ENCODE peak calls at places on chromosome 19, in seven cellular contexts. L, E, S, W, O, A and B are unnamed samples.

GRCh38 chr19:42226886-42227285 is 6.8 kb downstream of the ZNF526 start:
- DNase-seq in L (no peak), E (no peak), S (no peak), W (no peak), O (no peak), A (no peak), B (no peak)

GRCh38 chr19:3039125-3039524 is 10.0 kb upstream of the TLE2 start:
- DNase-seq in L (no peak), E (no peak), S (no peak), W (peak; percentile 58), O (no peak), A (no peak), B (no peak)

GRCh38 chr19:36215276-36216171 is 618 bp downstream of the ZNF146 start:
- DNase-seq in L (no peak), E (no peak), S (no peak), W (no peak), O (no peak), A (no peak), B (no peak)

GRCh38 chr19:19776206-19777008 is 43.5 kb upstream of the ZNF14 start:
- DNase-seq in L (peak; percentile 96), E (peak; percentile 100), S (peak; percentile 98), W (peak; percentile 99), O (peak; percentile 96), A (peak; percentile 99), B (peak; percentile 100)

GRCh38 chr19:28475525-28475924 is 737.4 kb downstream of the UQCRFS1 start:
- DNase-seq in L (no peak), E (no peak), S (no peak), W (no peak), O (no peak), A (no peak), B (no peak)

GRCh38 chr19:39506944-39507714 is 7.8 kb upstream of the SELENOV start:
- DNase-seq in L (no peak), E (peak; percentile 82), S (no peak), W (no peak), O (no peak), A (peak; percentile 32), B (no peak)

GRCh38 chr19:56617531-56617930 is 22.4 kb downstream of the ZNF71 start:
- DNase-seq in L (no peak), E (no peak), S (no peak), W (no peak), O (no peak), A (no peak), B (no peak)

GRCh38 chr19:39032164-39032918 is at the start of gene FBXO27:
- DNase-seq in L (no peak), E (peak; percentile 94), S (peak; percentile 52), W (no peak), O (peak; percentile 30), A (peak; percentile 50), B (peak; percentile 42)

GRCh38 chr19:55251296-55252081 is 7.3 kb downstream of the PPP6R1 start:
- DNase-seq in L (no peak), E (no peak), S (no peak), W (no peak), O (no peak), A (no peak), B (no peak)
- H3K27ac ChIP-seq in L (no peak overlapping the region), E (no peak overlapping the region), S (no peak overlapping the region), W (no peak overlapping the region), O (no peak overlapping the region), A (no peak overlapping the region), B (no peak overlapping the region)

GRCh38 chr19:4990306-4990705 is 21.4 kb downstream of the KDM4B start:
- DNase-seq in L (no peak), E (no peak), S (no peak), W (no peak), O (no peak), A (no peak), B (no peak)
- H3K27ac ChIP-seq in L (no peak overlapping the region), E (no peak overlapping the region), S (no peak overlapping the region), W (no peak overlapping the region), O (no peak overlapping the region), A (no peak overlapping the region), B (no peak overlapping the region)

DNA sequence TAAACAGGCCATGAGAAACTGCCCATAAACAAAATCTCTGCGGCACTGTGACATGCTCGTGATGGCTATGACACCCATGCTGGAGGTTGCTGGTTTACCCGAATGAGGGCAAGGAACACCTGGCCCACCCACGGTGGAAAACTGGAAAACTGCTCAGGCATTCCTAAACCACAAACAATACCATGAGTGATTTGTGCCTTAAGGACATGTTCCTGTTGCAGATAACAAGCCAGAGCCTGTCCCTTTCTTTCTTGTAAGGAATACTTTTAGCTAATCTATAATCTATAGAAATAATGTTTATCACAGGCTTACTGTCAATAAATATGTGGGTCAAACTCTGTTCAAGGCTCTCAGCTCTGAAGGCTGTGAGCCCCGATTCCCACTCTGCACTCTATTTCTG is 12.1 kb downstream of the ZNF561 start:
- DNase-seq in L (no peak), E (no peak), S (no peak), W (no peak), O (no peak), A (no peak), B (no peak)
- H3K27ac ChIP-seq in L (no peak overlapping the region), E (no peak overlapping the region), S (no peak overlapping the region), W (no peak overlapping the region), O (no peak overlapping the region), A (no peak overlapping the region), B (no peak overlapping the region)

DNA sequence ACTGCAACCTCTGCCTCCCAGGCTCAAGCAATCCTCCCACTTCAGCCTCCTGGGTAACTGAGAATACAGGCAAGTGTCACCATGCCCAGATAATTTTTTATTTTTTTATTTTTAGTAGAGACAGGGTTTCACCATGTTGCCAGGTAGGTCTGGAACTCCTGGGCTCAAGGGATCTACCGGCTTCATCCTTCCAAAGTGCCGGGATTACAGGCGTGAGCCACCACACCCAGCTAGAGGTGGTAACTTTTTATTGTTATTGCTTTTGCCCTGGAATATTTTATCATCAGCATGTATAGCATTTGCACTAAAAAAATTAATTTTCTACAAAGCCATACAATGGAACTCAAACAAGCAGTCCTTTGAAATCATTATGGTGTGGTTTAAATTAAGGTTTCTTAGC is 14.0 kb downstream of the HAUS8 start:
- DNase-seq in L (no peak), E (no peak), S (no peak), W (no peak), O (no peak), A (no peak), B (no peak)
- H3K27ac ChIP-seq in L (no peak overlapping the region), E (no peak overlapping the region), S (no peak overlapping the region), W (no peak overlapping the region), O (no peak overlapping the region), A (no peak overlapping the region), B (no peak overlapping the region)

GRCh38 chr19:46862974-46863632 is 2.3 kb downstream of the ARHGAP35 start:
- DNase-seq in L (no peak), E (no peak), S (no peak), W (peak; percentile 40), O (no peak), A (peak; percentile 5), B (no peak)

GRCh38 chr19:46872967-46873366 is 12.2 kb downstream of the ARHGAP35 start:
- DNase-seq in L (no peak), E (no peak), S (no peak), W (no peak), O (no peak), A (no peak), B (no peak)

GRCh38 chr19:46863818-46864629 is 3.2 kb downstream of the ARHGAP35 start:
- DNase-seq in L (no peak), E (peak; percentile 66), S (peak; percentile 70), W (peak; percentile 60), O (no peak), A (no peak), B (no peak)

GRCh38 chr19:46866407-46867132 is 5.8 kb downstream of the ARHGAP35 start:
- DNase-seq in L (no peak), E (no peak), S (no peak), W (no peak), O (no peak), A (no peak), B (no peak)

DNA sequence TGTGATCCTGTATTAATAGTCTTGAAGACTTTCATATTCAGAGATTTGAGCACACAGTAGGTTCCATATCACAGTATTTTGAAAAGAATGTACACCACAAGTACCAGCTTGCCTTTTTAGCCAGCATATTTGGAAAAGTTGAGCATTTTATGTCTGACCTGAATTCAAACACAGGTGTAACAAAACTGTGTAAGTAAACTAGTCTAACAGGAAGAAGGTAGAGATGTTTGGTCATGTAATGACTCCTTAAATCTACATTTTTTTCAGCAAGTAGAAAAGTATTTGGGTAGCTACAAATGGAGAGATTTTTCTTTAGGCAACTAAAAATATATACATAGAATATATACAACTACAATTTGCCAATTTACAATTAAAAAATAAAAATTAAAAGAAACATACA is 7.6 kb downstream of the ARHGAP35 start:
- DNase-seq in L (no peak), E (no peak), S (no peak), W (no peak), O (no peak), A (no peak), B (no peak)
- H3K27ac ChIP-seq in L (no peak overlapping the region), E (no peak overlapping the region), S (peak overlapping the region; percentile 6), W (no peak overlapping the region), O (no peak overlapping the region), A (no peak overlapping the region), B (no peak overlapping the region)

GRCh38 chr19:32674153-32674958 is 624 bp downstream of the ANKRD27 start:
- DNase-seq in L (no peak), E (no peak), S (no peak), W (no peak), O (no peak), A (no peak), B (peak; percentile 22)
- H3K27ac ChIP-seq in L (peak overlapping the region; percentile 77), E (no peak overlapping the region), S (peak overlapping the region; percentile 82), W (peak overlapping the region; percentile 88), O (peak overlapping the region; percentile 81), A (peak overlapping the region; percentile 82), B (peak overlapping the region; percentile 78)

GRCh38 chr19:48715681-48716171 is 3.8 kb downstream of the MAMSTR start:
- DNase-seq in L (peak; percentile 63), E (peak; percentile 27), S (no peak), W (peak; percentile 78), O (no peak), A (peak; percentile 61), B (no peak)
- H3K27ac ChIP-seq in L (peak overlapping the region; percentile 83), E (no peak overlapping the region), S (peak overlapping the region; percentile 41), W (peak overlapping the region; percentile 88), O (peak overlapping the region; percentile 90), A (peak overlapping the region; percentile 86), B (peak overlapping the region; percentile 10)

GRCh38 chr19:41206456-41206855 is 12.6 kb upstream of the AXL start:
- DNase-seq in L (no peak), E (no peak), S (no peak), W (no peak), O (no peak), A (no peak), B (no peak)
- H3K27ac ChIP-seq in L (peak overlapping the region; percentile 56), E (no peak overlapping the region), S (no peak overlapping the region), W (peak overlapping the region; percentile 3), O (peak overlapping the region; percentile 75), A (no peak overlapping the region), B (no peak overlapping the region)

GRCh38 chr19:32580901-32581703 is at the start of gene PDCD5:
- DNase-seq in L (peak; percentile 97), E (peak; percentile 92), S (peak; percentile 98), W (peak; percentile 97), O (peak; percentile 98), A (peak; percentile 98), B (peak; percentile 94)
- H3K27ac ChIP-seq in L (peak within 1 kb of the TSS; percentile 85), E (no peak within 1 kb of the TSS), S (peak within 1 kb of the TSS; percentile 89), W (peak within 1 kb of the TSS; percentile 87), O (peak within 1 kb of the TSS; percentile 87), A (peak within 1 kb of the TSS; percentile 90), B (peak within 1 kb of the TSS; percentile 72)

DNA sequence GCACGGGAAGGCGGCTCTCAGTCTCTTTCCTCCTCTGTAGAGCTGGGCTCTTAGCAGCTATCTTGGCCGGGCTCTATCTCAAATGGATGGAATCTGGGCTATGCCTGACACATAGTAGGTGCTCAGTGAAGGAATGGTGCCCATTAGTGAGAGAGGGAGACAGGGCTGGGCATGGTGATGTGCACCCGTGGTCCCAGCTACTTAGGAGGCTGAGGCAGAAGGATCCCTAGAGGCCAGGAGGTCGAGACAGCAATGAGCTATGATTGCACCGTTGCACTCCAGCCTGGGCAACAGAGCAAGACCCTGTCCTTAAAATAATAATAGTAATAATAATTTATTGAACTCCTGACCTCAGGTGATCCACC is 14.7 kb downstream of the KLF2 start:
- DNase-seq in L (no peak), E (no peak), S (no peak), W (no peak), O (no peak), A (no peak), B (no peak)
- H3K27ac ChIP-seq in L (peak overlapping the region; percentile 65), E (no peak overlapping the region), S (peak overlapping the region; percentile 63), W (peak overlapping the region; percentile 52), O (peak overlapping the region; percentile 94), A (peak overlapping the region; percentile 52), B (no peak overlapping the region)